ENCODE peak calls at places on chromosomes 12 and 14, in seven cellular contexts. V is left ventricle myocardium inferior, J is H1, H is thoracic aorta, L is mammary epithelial cell, C is neuronal stem cell, P is SJSA1. N is an unnamed sample. For H3K36me3 and H3K27me3, the result is how much of the 10 kb centered on the place peaks cover.

GRCh38 chr14:65080954-65081747 is 21.2 kb downstream of the MAX start:
- DNase-seq in V (no peak), J (no peak), H (no peak), L (no peak), C (no peak), P (no peak), N (no peak)

GRCh38 chr12:58540480-58541299 is 379.6 kb downstream of the LRIG3 start:
- DNase-seq in V (peak), J (peak), H (no peak), L (peak), C (peak), P (peak), N (no peak)

GRCh38 chr14:64563696-64564095 is 13.9 kb downstream of the PPP1R36 start:
- DNase-seq in V (no peak), J (no peak), H (no peak), L (no peak), C (no peak), P (no peak), N (no peak)

GRCh38 chr14:75494898-75495297 is 27.4 kb upstream of the BATF start:
- DNase-seq in V (no peak), J (no peak), H (no peak), L (no peak), C (no peak), P (no peak), N (no peak)

GRCh38 chr14:67268456-67269115 is 27.4 kb downstream of the PALS1 start:
- DNase-seq in V (no peak), J (peak), H (no peak), L (no peak), C (peak), P (no peak), N (no peak)

GRCh38 chr12:109937371-109937770 is 37.3 kb downstream of the TCHP start:
- DNase-seq in V (no peak), J (no peak), H (no peak), L (peak), C (no peak), P (peak), N (no peak)

GRCh38 chr12:131138638-131139362 is 185.1 kb downstream of the ADGRD1 start:
- DNase-seq in V (no peak), J (no peak), H (no peak), L (no peak), C (no peak), P (no peak), N (no peak)

GRCh38 chr12:13082866-13083265 is 20.6 kb downstream of the GSG1 start:
- DNase-seq in V (no peak), J (no peak), H (no peak), L (no peak), C (no peak), P (no peak), N (no peak)

GRCh38 chr14:95317817-95318343 is 1.8 kb downstream of the CLMN start:
- DNase-seq in V (no peak), J (no peak), H (no peak), L (no peak), C (no peak), P (no peak), N (no peak)

GRCh38 chr14:95316826-95317225 is 2.9 kb downstream of the CLMN start:
- DNase-seq in V (no peak), J (no peak), H (no peak), L (no peak), C (no peak), P (no peak), N (no peak)

GRCh38 chr14:95318870-95319311 is 817 bp downstream of the CLMN start:
- DNase-seq in V (no peak), J (no peak), H (no peak), L (no peak), C (no peak), P (no peak), N (no peak)

GRCh38 chr14:95319312-95320075 is at the start of gene CLMN:
- DNase-seq in V (peak), J (peak), H (no peak), L (peak), C (peak), P (peak), N (no peak)

GRCh38 chr14:95318399-95318834 is 1.3 kb downstream of the CLMN start:
- DNase-seq in V (no peak), J (no peak), H (no peak), L (no peak), C (no peak), P (no peak), N (no peak)
- H3K4me3 ChIP-seq in V (peak), J (no peak), H (peak), L (peak), C (no peak), P (no peak), N (no peak)

DNA sequence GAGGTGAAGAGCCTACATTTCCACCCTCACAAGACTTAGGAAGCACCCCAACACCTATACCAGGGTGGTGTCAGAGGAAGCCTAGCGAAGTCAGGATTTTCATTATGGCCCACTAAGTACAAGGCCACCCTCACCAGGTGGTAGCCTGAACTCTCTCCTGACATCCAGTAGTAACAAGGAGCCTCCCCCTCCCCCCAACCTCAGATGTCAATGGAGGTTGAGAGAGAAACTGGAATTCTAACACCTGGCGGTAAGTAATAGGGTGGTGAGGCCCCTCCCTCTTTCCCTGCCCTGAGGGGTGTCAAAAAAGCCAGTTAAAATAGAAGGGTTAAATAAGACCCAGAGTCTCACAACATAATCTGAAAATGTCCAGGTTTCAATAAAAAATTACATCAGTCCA is 37.6 kb downstream of the SINHCAF start:
- DNase-seq in V (no peak), J (no peak), H (no peak), L (no peak), C (no peak), P (no peak), N (no peak)
- H3K36me3 ChIP-seq in V (half or more), J (under half), H (under half), L (under half), C (under half), P (under half), N (under half)

GRCh38 chr12:51836833-51837184 is 11.7 kb downstream of the FIGNL2 start:
- DNase-seq in V (no peak), J (no peak), H (no peak), L (no peak), C (no peak), P (no peak), N (no peak)
- H3K27me3 ChIP-seq in V (half or more), J (under half), H (under half), L (under half), C (under half), P (under half), N (under half)

DNA sequence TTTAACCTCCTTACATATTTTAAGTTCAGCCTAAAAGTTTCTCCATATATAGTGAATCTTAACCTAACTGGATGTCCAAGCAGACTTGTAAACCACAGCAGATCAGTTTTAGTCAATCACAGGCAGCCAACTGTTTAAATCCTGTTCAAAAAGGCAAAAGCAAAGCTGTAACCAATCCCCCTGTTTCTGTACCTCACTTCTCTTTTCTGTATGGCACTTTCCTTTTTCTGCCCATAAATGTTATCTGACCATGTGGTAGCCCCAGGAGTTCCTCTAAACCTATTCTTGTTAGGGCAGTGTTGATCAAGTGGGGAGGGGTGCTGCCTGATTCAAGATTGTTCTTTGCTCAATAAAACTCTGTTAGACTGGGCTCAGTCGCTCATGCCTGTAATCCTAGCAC is 8.5 kb upstream of the DACT1 start:
- DNase-seq in V (no peak), J (no peak), H (no peak), L (no peak), C (no peak), P (no peak), N (no peak)
- H3K4me3 ChIP-seq in V (no peak), J (no peak), H (no peak), L (no peak), C (no peak), P (no peak), N (no peak)

DNA sequence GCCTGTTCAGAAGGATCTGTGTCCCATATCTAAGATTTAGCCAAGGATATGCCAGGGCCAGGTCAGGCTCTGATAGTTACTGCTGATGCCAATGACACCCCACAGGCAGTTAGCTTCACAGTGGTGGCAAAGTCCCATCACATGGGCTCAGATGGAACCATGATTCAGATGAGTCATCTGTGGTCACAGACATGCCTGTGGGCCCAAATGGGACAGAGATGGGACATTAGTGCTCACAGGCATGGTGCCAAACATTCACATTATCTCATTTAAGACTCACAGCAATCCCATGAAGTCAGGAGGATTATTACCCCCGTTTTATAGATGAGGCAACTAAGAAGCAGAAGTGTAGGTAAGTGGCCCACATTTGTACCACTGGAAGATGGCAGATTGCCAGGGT is 207.8 kb downstream of the DPF3 start:
- DNase-seq in V (no peak), J (no peak), H (no peak), L (no peak), C (no peak), P (no peak), N (no peak)
- H3K36me3 ChIP-seq in V (under half), J (under half), H (under half), L (under half), C (under half), P (under half), N (under half)

GRCh38 chr12:123879691-123880090 is 92.9 kb downstream of the CCDC92 start:
- DNase-seq in V (no peak), J (no peak), H (no peak), L (no peak), C (no peak), P (no peak), N (no peak)

DNA sequence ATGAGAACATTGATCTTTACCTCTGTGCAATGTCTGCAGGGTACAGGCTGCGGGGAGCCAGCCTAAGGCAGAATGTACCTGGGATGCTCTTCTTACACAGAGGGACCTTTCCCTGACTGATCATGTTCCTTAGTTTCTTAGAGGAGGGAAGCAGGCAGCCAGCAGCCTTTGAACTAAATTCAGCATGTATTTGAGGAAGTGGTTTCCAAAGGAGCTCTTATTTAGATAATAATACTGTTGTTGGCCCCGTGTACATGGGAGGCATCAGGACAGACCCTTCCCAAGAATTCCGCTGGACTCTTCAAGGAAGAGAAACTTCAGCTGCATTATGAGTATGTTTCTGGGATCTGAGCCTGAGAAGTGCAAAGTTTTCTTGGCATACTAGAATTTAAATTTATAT is 98.8 kb downstream of the CCDC92 start:
- DNase-seq in V (no peak), J (no peak), H (no peak), L (no peak), C (no peak), P (no peak), N (no peak)
- H3K27me3 ChIP-seq in V (half or more), J (under half), H (under half), L (under half), C (under half), P (under half), N (under half)

GRCh38 chr12:118015944-118016343 is 559 bp upstream of the RFC5 start:
- DNase-seq in V (no peak), J (no peak), H (no peak), L (no peak), C (peak), P (no peak), N (no peak)
- H3K4me3 ChIP-seq in V (peak), J (no peak), H (peak), L (no peak), C (no peak), P (no peak), N (peak)